ENCODE peak calls at places on chromosome 19, in four cellular contexts. G is heart left ventricle, L is breast epithelium, M is hepatocyte. E is an unnamed sample.

GRCh38 chr19:38134538-38135149 is 89.4 kb downstream of the DPF1 start:
- DNase-seq in G (no peak), L (no peak), M (peak; percentile 46), E (no peak)

GRCh38 chr19:8640402-8641004 is 10.1 kb downstream of the NFILZ start:
- DNase-seq in G (peak; percentile 28), L (no peak), M (peak; percentile 46), E (no peak)

GRCh38 chr19:46766569-46767317 is 20.5 kb upstream of the STRN4 start:
- DNase-seq in G (no peak), L (no peak), M (no peak), E (no peak)

GRCh38 chr19:18301718-18302111 is 20.3 kb upstream of the JUND start:
- DNase-seq in G (no peak), L (no peak), M (no peak), E (no peak)

GRCh38 chr19:45119582-45119981 is 26.6 kb downstream of the PPP1R37 start:
- DNase-seq in G (no peak), L (no peak), M (no peak), E (no peak)

GRCh38 chr19:32901504-32902161 is 32.1 kb upstream of the SLC7A9 start:
- DNase-seq in G (no peak), L (no peak), M (no peak), E (no peak)

GRCh38 chr19:49786432-49786831 is 19.6 kb downstream of the AP2A1 start:
- DNase-seq in G (no peak), L (no peak), M (no peak), E (peak; percentile 34)

GRCh38 chr19:12924621-12925310 is 5.7 kb upstream of the SYCE2 start:
- DNase-seq in G (no peak), L (no peak), M (no peak), E (no peak)

GRCh38 chr19:5870986-5871394 is 650 bp upstream of the FUT5 start:
- DNase-seq in G (no peak), L (no peak), M (no peak), E (no peak)

GRCh38 chr19:53659292-53659691 is 27.5 kb downstream of the DPRX start:
- DNase-seq in G (peak; percentile 30), L (peak; percentile 31), M (peak; percentile 88), E (no peak)

GRCh38 chr19:13411899-13412298 is 94.4 kb downstream of the CACNA1A start:
- DNase-seq in G (no peak), L (no peak), M (no peak), E (no peak)

GRCh38 chr19:19403373-19403901 is 2.0 kb upstream of the GATAD2A start:
- DNase-seq in G (no peak), L (no peak), M (no peak), E (no peak)

GRCh38 chr19:40191836-40192646 is 815 bp downstream of the MAP3K10 start:
- DNase-seq in G (peak; percentile 17), L (no peak), M (peak; percentile 55), E (no peak)

GRCh38 chr19:48806818-48807589 is 3.8 kb downstream of the BCAT2 start:
- DNase-seq in G (no peak), L (no peak), M (peak; percentile 87), E (no peak)

GRCh38 chr19:45150731-45151725 is 9.8 kb downstream of the NKPD1 start:
- DNase-seq in G (no peak), L (no peak), M (no peak), E (no peak)

GRCh38 chr19:45249261-45250033 is 1.6 kb upstream of the MARK4 start:
- DNase-seq in G (no peak), L (no peak), M (no peak), E (no peak)

GRCh38 chr19:11420894-11421606 is 1.9 kb upstream of the RGL3 start:
- DNase-seq in G (peak; percentile 53), L (no peak), M (peak; percentile 28), E (no peak)
- H3K27me3 ChIP-seq in G (peaks cover 30% of the 10 kb centered on the region), L (peaks cover 21% of the 10 kb centered on the region), M (peaks cover 5% of the 10 kb centered on the region), E (peaks cover 65% of the 10 kb centered on the region)

GRCh38 chr19:1779604-1779973 is 26.3 kb downstream of the ONECUT3 start:
- DNase-seq in G (no peak), L (no peak), M (no peak), E (no peak)

GRCh38 chr19:1782501-1782900 is 29.2 kb downstream of the ONECUT3 start:
- DNase-seq in G (no peak), L (no peak), M (no peak), E (no peak)

GRCh38 chr19:1783354-1783753 is 28.7 kb downstream of the ATP8B3 start:
- DNase-seq in G (no peak), L (no peak), M (no peak), E (no peak)

GRCh38 chr19:1777149-1777548 is 23.8 kb downstream of the ONECUT3 start:
- DNase-seq in G (no peak), L (no peak), M (no peak), E (no peak)

GRCh38 chr19:1780272-1780957 is 27.1 kb downstream of the ONECUT3 start:
- DNase-seq in G (no peak), L (no peak), M (no peak), E (no peak)
- H3K27me3 ChIP-seq in G (peaks cover 40% of the 10 kb centered on the region), L (peaks cover 88% of the 10 kb centered on the region), M (peaks cover 53% of the 10 kb centered on the region), E (peaks cover 64% of the 10 kb centered on the region)

GRCh38 chr19:28018499-28018898 is 1194.5 kb downstream of the UQCRFS1 start:
- DNase-seq in G (no peak), L (no peak), M (no peak), E (no peak)

GRCh38 chr19:28021316-28022185 is 1191.4 kb downstream of the UQCRFS1 start:
- DNase-seq in G (no peak), L (no peak), M (no peak), E (no peak)

GRCh38 chr19:28019371-28019770 is 1193.6 kb downstream of the UQCRFS1 start:
- DNase-seq in G (no peak), L (no peak), M (peak; percentile 15), E (no peak)

GRCh38 chr19:28020631-28021315 is 1192.2 kb downstream of the UQCRFS1 start:
- DNase-seq in G (no peak), L (no peak), M (no peak), E (no peak)

GRCh38 chr19:28019901-28020300 is 1193.0 kb downstream of the UQCRFS1 start:
- DNase-seq in G (no peak), L (no peak), M (no peak), E (no peak)
- H3K27me3 ChIP-seq in G (no peaks in the 10 kb centered on the region), L (no peaks in the 10 kb centered on the region), M (no peaks in the 10 kb centered on the region), E (no peaks in the 10 kb centered on the region)

DNA sequence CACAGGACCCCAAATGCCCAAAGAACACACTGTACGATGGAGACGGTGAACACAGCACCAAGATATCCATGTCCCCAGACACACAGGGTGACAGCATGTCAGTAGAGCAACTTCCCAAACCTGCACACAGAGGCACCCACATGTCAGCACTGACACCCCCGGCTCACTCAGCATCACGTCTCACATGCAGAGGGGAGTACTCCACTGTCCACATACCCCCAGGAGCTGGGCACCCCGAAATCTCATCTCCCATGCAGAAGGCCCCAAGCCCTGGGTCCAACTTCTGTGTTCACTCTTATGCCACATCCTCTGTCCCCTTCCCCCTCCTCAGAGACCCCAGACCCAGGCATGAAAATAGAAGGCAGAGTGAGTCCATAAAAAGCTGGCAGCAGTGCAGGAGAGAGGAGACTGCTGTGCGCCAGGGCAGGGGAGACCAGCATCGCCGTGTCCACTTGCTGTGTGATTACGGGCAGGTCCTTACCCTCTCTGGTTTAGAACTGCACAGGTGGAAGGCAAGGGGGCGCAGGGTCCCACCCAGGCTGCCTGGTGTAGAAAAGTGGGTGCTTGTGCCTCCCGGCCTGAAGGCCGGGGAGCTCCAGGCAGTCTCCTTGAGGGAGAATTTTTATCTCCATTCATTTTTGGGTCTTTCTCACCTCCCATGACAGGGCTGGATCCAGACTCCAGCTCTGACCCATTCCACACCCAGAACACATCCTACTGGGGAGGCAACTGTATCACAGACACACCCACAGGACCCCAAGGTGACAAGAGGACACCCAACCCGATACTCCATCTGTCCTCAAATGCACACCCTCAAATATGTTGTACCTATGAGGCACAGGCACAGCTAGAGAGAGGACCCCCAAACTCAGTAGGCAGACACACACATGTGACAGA is 17.0 kb downstream of the ERFL start:
- DNase-seq in G (no peak), L (no peak), M (no peak), E (no peak)
- H3K27me3 ChIP-seq in G (peaks cover 38% of the 10 kb centered on the region), L (peaks cover 46% of the 10 kb centered on the region), M (peaks cover 50% of the 10 kb centered on the region), E (peaks cover 57% of the 10 kb centered on the region)